ENCODE peak calls at places on chromosomes 6 and 20, in four cellular contexts. P is GM19239, D is upper lobe of right lung, A is GM04503. Z is an unnamed sample.

GRCh38 chr6:125314019-125314581 is 12.3 kb upstream of the HDDC2 start:
- DNase-seq in P (no peak), D (no peak), A (no peak), Z (peak; percentile 85)

GRCh38 chr6:130945401-130945919 is 117.6 kb downstream of the EPB41L2 start:
- DNase-seq in D (no peak), P (no peak), A (no peak), Z (peak; percentile 58)

GRCh38 chr6:132456700-132457143 is 55.4 kb upstream of the MOXD1 start:
- DNase-seq in P (peak; percentile 15), A (no peak), D (peak; percentile 70), Z (no peak)

GRCh38 chr6:156865019-156865629 is 87.9 kb downstream of the ARID1B start:
- DNase-seq in A (no peak), P (no peak), D (no peak), Z (no peak)

GRCh38 chr20:40323411-40323810 is 365.6 kb downstream of the MAFB start:
- DNase-seq in P (no peak), D (no peak), A (no peak), Z (no peak)

GRCh38 chr20:38863024-38863851 is 57.7 kb downstream of the PPP1R16B start:
- DNase-seq in A (no peak), D (no peak), P (peak; percentile 41), Z (no peak)

GRCh38 chr6:12313992-12314589 is 23.9 kb downstream of the EDN1 start:
- DNase-seq in P (no peak), A (peak; percentile 57), D (no peak), Z (no peak)

GRCh38 chr6:11650297-11650696 is 112.7 kb downstream of the TMEM170B start:
- DNase-seq in D (no peak), A (peak; percentile 31), P (no peak), Z (no peak)

GRCh38 chr6:127520061-127520460 is 926 bp upstream of the MTCL3 start:
- DNase-seq in A (no peak), P (no peak), D (no peak), Z (no peak)

GRCh38 chr6:12328701-12329100 is 38.5 kb downstream of the EDN1 start:
- DNase-seq in D (no peak), A (no peak), P (no peak), Z (no peak)

GRCh38 chr6:111668410-111668809 is 62.7 kb upstream of the TRAF3IP2 start:
- DNase-seq in D (no peak), A (no peak), P (no peak), Z (peak; percentile 14)

GRCh38 chr20:47456952-47457724 is 44.5 kb upstream of the NCOA3 start:
- DNase-seq in D (no peak), P (no peak), A (peak; percentile 65), Z (no peak)

GRCh38 chr6:111739257-111739696 is 133.6 kb upstream of the TRAF3IP2 start:
- DNase-seq in D (no peak), A (no peak), P (no peak), Z (no peak)

GRCh38 chr6:133277895-133278545 is 36.9 kb downstream of the EYA4 start:
- DNase-seq in P (no peak), D (no peak), A (no peak), Z (no peak)

GRCh38 chr6:128478230-128479047 is 42.0 kb downstream of the PTPRK start:
- DNase-seq in P (no peak), D (no peak), A (no peak), Z (no peak)

GRCh38 chr6:148448371-148449010 is 105.9 kb downstream of the SASH1 start:
- DNase-seq in A (no peak), P (no peak), D (peak; percentile 69), Z (no peak)

GRCh38 chr20:62049342-62050165 is 16.1 kb downstream of the TAF4 start:
- DNase-seq in D (peak; percentile 54), A (no peak), P (no peak), Z (no peak)

GRCh38 chr6:25038992-25039391 is 103.2 kb upstream of the RIPOR2 start:
- DNase-seq in A (no peak), D (no peak), P (no peak), Z (no peak)

GRCh38 chr20:62606551-62607201 is 35.6 kb upstream of the SLCO4A1 start:
- DNase-seq in D (no peak), A (no peak), P (no peak), Z (no peak)

GRCh38 chr20:57252559-57253162 is 13.8 kb downstream of the BMP7 start:
- DNase-seq in P (no peak), A (no peak), D (no peak), Z (no peak)

GRCh38 chr20:63635431-63636141 is 8.7 kb upstream of the GMEB2 start:
- DNase-seq in A (no peak), P (no peak), D (peak; percentile 73), Z (no peak)

GRCh38 chr6:14517536-14518105 is 400.0 kb downstream of the CD83 start:
- DNase-seq in A (peak; percentile 27), D (no peak), P (no peak), Z (no peak)

GRCh38 chr6:170347091-170347490 is 40.5 kb downstream of the FAM120B start:
- DNase-seq in A (no peak), D (no peak), P (peak; percentile 15), Z (no peak)

GRCh38 chr20:4100679-4101078 is 85.3 kb upstream of the RNF24 start:
- DNase-seq in D (no peak), P (no peak), A (no peak), Z (no peak)

GRCh38 chr6:31112478-31112877 is at the start of gene C6orf15:
- DNase-seq in A (no peak), P (no peak), D (no peak), Z (no peak)

GRCh38 chr6:99547526-99547925 is 20.9 kb downstream of the CCNC start:
- DNase-seq in A (no peak), P (no peak), D (no peak), Z (no peak)

GRCh38 chr6:99288668-99289067 is 60.8 kb downstream of the FAXC start:
- DNase-seq in D (no peak), A (no peak), P (no peak), Z (no peak)

GRCh38 chr6:13694562-13694961 is 17.1 kb downstream of the RANBP9 start:
- DNase-seq in P (no peak), A (no peak), D (no peak), Z (no peak)

GRCh38 chr6:159074120-159074684 is 29.4 kb upstream of the TAGAP start:
- DNase-seq in P (no peak), A (peak; percentile 5), D (no peak), Z (peak; percentile 37)

GRCh38 chr6:143721642-143722041 is 43.9 kb downstream of the PHACTR2 start:
- DNase-seq in D (no peak), P (no peak), A (no peak), Z (no peak)

GRCh38 chr20:46150982-46151381 is 32.9 kb downstream of the CD40 start:
- DNase-seq in D (no peak), P (no peak), A (no peak), Z (no peak)

GRCh38 chr6:151502499-151502898 is 8.7 kb downstream of the CCDC170 start:
- DNase-seq in A (no peak), P (no peak), D (no peak), Z (no peak)

GRCh38 chr6:139439278-139439813 is 64.9 kb upstream of the CITED2 start:
- DNase-seq in D (no peak), A (no peak), P (no peak), Z (no peak)

GRCh38 chr6:15413558-15414257 is 167.8 kb downstream of the JARID2 start:
- DNase-seq in A (no peak), D (no peak), P (no peak), Z (peak; percentile 100)

GRCh38 chr20:21050710-21051109 is 55.4 kb downstream of the LINC00237 start:
- DNase-seq in P (no peak), D (no peak), A (no peak), Z (no peak)

GRCh38 chr20:63624486-63624885 is 2.4 kb downstream of the GMEB2 start:
- DNase-seq in P (no peak), D (no peak), A (no peak), Z (peak; percentile 37)

GRCh38 chr6:30556714-30556963 is 350 bp upstream of the GNL1 start:
- DNase-seq in A (no peak), P (peak; percentile 60), D (no peak), Z (no peak)

GRCh38 chr6:28139860-28140500 is 1.7 kb upstream of the ZKSCAN8 start:
- DNase-seq in P (no peak), A (no peak), D (no peak), Z (no peak)

GRCh38 chr6:139129284-139129683 is 5.6 kb upstream of the HECA start:
- DNase-seq in D (no peak), A (no peak), P (no peak), Z (no peak)